ENCODE peak calls at places on chromosomes 4 and X, in eight cellular contexts. O is activated CD4-positive, alpha-beta T cell treated with anti-CD3 and anti-CD28 coated beads for 1 hour; I is right atrium auricular region; R is iPS-NIHi11; K is fibroblast of lung; A is neural crest cell; D is lower lobe of right lung; X is HEK293T. W is an unnamed sample.

GRCh38 chr4:111639876-111640275 is 505.4 kb upstream of the FAM241A start:
- DNase-seq in I (no peak), K (no peak), D (no peak), X (no peak), A (no peak), R (no peak), O (no peak), W (no peak)

GRCh38 chr4:163603246-163603645 is 108.8 kb downstream of the TMA16 start:
- DNase-seq in D (no peak), I (no peak), A (no peak), O (no peak), K (peak), R (no peak), X (no peak), W (no peak)

GRCh38 chr4:152431784-152432183 is 104.1 kb downstream of the FBXW7 start:
- DNase-seq in X (no peak), R (no peak), O (no peak), I (no peak), K (no peak), A (no peak), D (no peak), W (no peak)

GRCh38 chrX:139739138-139739537 is 31.2 kb upstream of the MCF2 start:
- DNase-seq in I (no peak), R (no peak), K (peak), D (no peak), O (no peak), X (no peak), A (no peak), W (no peak)

GRCh38 chrX:70452143-70452733 is 7.6 kb downstream of the DLG3 start:
- DNase-seq in I (no peak), O (peak), D (peak), K (peak), R (peak), A (peak), X (peak), W (no peak)

GRCh38 chr4:142203505-142203904 is 567.1 kb downstream of the IL15 start:
- DNase-seq in D (no peak), I (no peak), K (no peak), O (no peak), A (no peak), R (no peak), X (no peak), W (no peak)

GRCh38 chr4:159496248-159496647 is 393.4 kb downstream of the RAPGEF2 start:
- DNase-seq in X (no peak), O (no peak), A (no peak), R (no peak), D (no peak), K (no peak), I (no peak), W (no peak)

GRCh38 chr4:53194727-53195126 is 171.1 kb downstream of the SCFD2 start:
- DNase-seq in X (no peak), K (no peak), O (no peak), R (no peak), D (no peak), A (no peak), I (no peak), W (no peak)

GRCh38 chrX:95330292-95330691 is 1354.3 kb upstream of the DIAPH2 start:
- DNase-seq in K (no peak), O (no peak), A (no peak), X (no peak), D (no peak), R (no peak), I (no peak), W (no peak)

W was measured in posterior vena cava.